ENCODE peak calls at places on chromosome 11, in five cellular contexts. X, G, Y, H and N are unnamed samples.

GRCh38 chr11:19606856-19607655 is 105.6 kb upstream of the NAV2 start:
- DNase-seq in Y (no peak), G (no peak), H (no peak), X (no peak), N (no peak)

GRCh38 chr11:57675176-57675941 is 7.4 kb downstream of the ZDHHC5 start:
- DNase-seq in X (no peak), H (no peak), G (no peak), Y (no peak), N (no peak)

GRCh38 chr11:129348813-129349212 is 26.8 kb upstream of the BARX2 start:
- DNase-seq in G (no peak), Y (no peak), H (no peak), X (no peak), N (no peak)

GRCh38 chr11:33704240-33705002 is 3.8 kb upstream of the C11orf91 start:
- DNase-seq in H (no peak), X (no peak), Y (no peak), G (no peak), N (no peak)

GRCh38 chr11:48093795-48094642 is 113.7 kb downstream of the PTPRJ start:
- DNase-seq in X (no peak), H (no peak), Y (no peak), G (no peak), N (no peak)

GRCh38 chr11:86134580-86135318 is 65.9 kb upstream of the PICALM start:
- DNase-seq in X (no peak), G (no peak), Y (no peak), H (no peak), N (no peak)

GRCh38 chr11:93986716-93987115 is 34.4 kb upstream of the HEPHL1 start:
- DNase-seq in Y (no peak), H (peak), G (no peak), X (no peak), N (no peak)

GRCh38 chr11:17473071-17473744 is 3.4 kb downstream of the ABCC8 start:
- DNase-seq in G (no peak), X (no peak), Y (no peak), H (peak), N (no peak)

GRCh38 chr11:85653048-85653447 is 5.3 kb downstream of the TMEM126A start:
- DNase-seq in Y (no peak), H (no peak), G (no peak), X (no peak), N (no peak)

GRCh38 chr11:12044799-12045198 is 36.4 kb upstream of the DKK3 start:
- DNase-seq in H (no peak), Y (no peak), G (no peak), X (no peak), N (no peak)

GRCh38 chr11:48013269-48013901 is 33.0 kb downstream of the PTPRJ start:
- DNase-seq in H (peak), G (no peak), X (peak), Y (peak), N (no peak)

GRCh38 chr11:47234669-47235075 is 13.9 kb downstream of the ACP2 start:
- DNase-seq in H (no peak), Y (peak), X (peak), G (no peak), N (no peak)

GRCh38 chr11:86625981-86626380 is 46.4 kb downstream of the ME3 start:
- DNase-seq in Y (no peak), G (no peak), X (no peak), H (no peak), N (no peak)

GRCh38 chr11:67436459-67437081 is 912 bp downstream of the PTPRCAP start:
- DNase-seq in X (peak), G (no peak), Y (peak), H (no peak), N (no peak)

GRCh38 chr11:96156379-96156722 is 186.6 kb downstream of the MAML2 start:
- DNase-seq in G (no peak), Y (no peak), H (no peak), X (no peak), N (no peak)